ENCODE peak calls at places on chromosomes 3 and 15, in five cellular contexts. O is EL; C is CD8-positive, alpha-beta memory T cell; S is GM23248; R is NCI-H460. A is an unnamed sample.

GRCh38 chr15:33675246-33675645 is 293.1 kb upstream of the CHRM5 start:
- DNase-seq in O (peak), C (no peak), S (peak), R (peak), A (peak)

GRCh38 chr3:12224181-12225147 is 64.4 kb upstream of the PPARG start:
- DNase-seq in O (peak), C (no peak), S (no peak), R (no peak), A (no peak)

GRCh38 chr3:138909904-138910303 is 37.0 kb downstream of the FOXL2 start:
- DNase-seq in O (no peak), C (no peak), S (no peak), R (no peak), A (no peak)

GRCh38 chr15:65827065-65827464 is 35.0 kb upstream of the DENND4A start:
- DNase-seq in O (no peak), C (peak), S (no peak), R (no peak), A (no peak)

GRCh38 chr3:187986514-187986934 is 167.4 kb upstream of the LPP start:
- DNase-seq in O (peak), C (no peak), S (peak), R (no peak), A (no peak)

GRCh38 chr15:70956196-70956595 is 63.6 kb downstream of the LRRC49 start:
- DNase-seq in O (peak), C (no peak), S (peak), R (no peak), A (no peak)

GRCh38 chr15:22969512-22969911 is 10.7 kb downstream of the CYFIP1 start:
- DNase-seq in O (no peak), C (no peak), S (no peak), R (no peak), A (no peak)

GRCh38 chr15:25860885-25861866 is 2.0 kb downstream of the ATP10A start:
- DNase-seq in O (no peak), C (peak), S (peak), R (no peak), A (no peak)

GRCh38 chr3:160801386-160802118 is 45.5 kb downstream of the PPM1L start:
- DNase-seq in O (no peak), C (peak), S (peak), R (no peak), A (no peak)

GRCh38 chr3:128411574-128412064 is 55.1 kb downstream of the DNAJB8 start:
- DNase-seq in O (no peak), C (no peak), S (no peak), R (no peak), A (no peak)

GRCh38 chr3:56725175-56725574 is 42.1 kb upstream of the TASOR start:
- DNase-seq in O (no peak), C (peak), S (no peak), R (no peak), A (no peak)

GRCh38 chr15:51312754-51313390 is 25.5 kb downstream of the CYP19A1 start:
- DNase-seq in O (no peak), C (no peak), S (peak), R (no peak), A (no peak)

GRCh38 chr3:182058488-182058887 is 346.8 kb downstream of the SOX2 start:
- DNase-seq in O (no peak), C (no peak), S (no peak), R (no peak), A (no peak)

GRCh38 chr3:196431193-196432136 is 762 bp downstream of the UBXN7 start:
- DNase-seq in O (peak), C (peak), S (peak), R (no peak), A (peak)

GRCh38 chr3:165181556-165181955 is 14.6 kb downstream of the SLITRK3 start:
- DNase-seq in O (no peak), C (no peak), S (no peak), R (no peak), A (no peak)

GRCh38 chr3:135762188-135762853 is 203.2 kb upstream of the PPP2R3A start:
- DNase-seq in O (no peak), C (no peak), S (no peak), R (no peak), A (no peak)

GRCh38 chr15:61835476-61836106 is 224.7 kb downstream of the VPS13C start:
- DNase-seq in O (peak), C (peak), S (peak), R (peak), A (peak)

GRCh38 chr3:183218826-183219225 is 34.2 kb upstream of the B3GNT5 start:
- DNase-seq in O (no peak), C (no peak), S (no peak), R (no peak), A (no peak)

GRCh38 chr15:30962079-30962478 is 29.3 kb downstream of the MTMR10 start:
- DNase-seq in O (no peak), C (no peak), S (no peak), R (no peak), A (no peak)

GRCh38 chr3:27800261-27800660 is 78.1 kb upstream of the EOMES start:
- DNase-seq in O (no peak), C (no peak), S (peak), R (no peak), A (no peak)